ENCODE peak calls at places on chromosomes 2 and 18, in seven cellular contexts. L is HCT116, C is H1, T is SK-N-SH, N is K562, M is HepG2, O is GM12878. Q is an unnamed sample.
A peak's percentile ranks its signal among the peaks of the same experiment; 100 is the strongest.

GRCh38 chr2:25323042-25323514 is 18.6 kb downstream of the DNMT3A start:
- DNase-seq in C (peak; percentile 85), L (no peak), M (no peak), N (peak; percentile 84), T (no peak), O (no peak), Q (no peak)

GRCh38 chr18:23380001-23380550 is 73.0 kb upstream of the RIOK3 start:
- DNase-seq in L (no peak), T (no peak), O (no peak), M (no peak), C (no peak), N (no peak), Q (no peak)

GRCh38 chr2:150585221-150585971 is 97.9 kb upstream of the RND3 start:
- DNase-seq in T (no peak), O (no peak), M (no peak), N (no peak), L (no peak), C (no peak), Q (no peak)

GRCh38 chr2:70962885-70963878 is 15.2 kb upstream of the ANKRD53 start:
- DNase-seq in C (no peak), M (no peak), T (peak; percentile 17), O (no peak), L (no peak), N (no peak), Q (no peak)

GRCh38 chr18:13252696-13253410 is 34.3 kb downstream of the LDLRAD4 start:
- DNase-seq in T (no peak), N (no peak), O (no peak), C (no peak), L (no peak), M (no peak), Q (no peak)

GRCh38 chr2:116719841-116720240 is 1094.7 kb upstream of the DDX18 start:
- DNase-seq in M (no peak), N (no peak), C (no peak), L (no peak), O (no peak), T (no peak), Q (peak; percentile 11)

GRCh38 chr2:207121784-207122183 is 44.0 kb downstream of the KLF7 start:
- DNase-seq in L (peak; percentile 56), T (no peak), O (no peak), N (no peak), C (no peak), M (no peak), Q (no peak)

GRCh38 chr2:84906108-84906899 is 848 bp downstream of the TMSB10 start:
- DNase-seq in T (peak; percentile 65), M (no peak), L (no peak), C (no peak), N (peak; percentile 43), O (no peak), Q (no peak)

GRCh38 chr18:46439037-46439436 is 218.0 kb downstream of the LOXHD1 start:
- DNase-seq in O (no peak), M (no peak), N (no peak), T (no peak), L (no peak), C (no peak), Q (no peak)

GRCh38 chr18:67919316-67919715 is 402.8 kb upstream of the DSEL start:
- DNase-seq in M (no peak), T (no peak), O (no peak), L (no peak), C (no peak), N (no peak), Q (no peak)

GRCh38 chr2:197873293-197873701 is 68.9 kb downstream of the PLCL1 start:
- DNase-seq in N (no peak), T (no peak), M (no peak), C (no peak), L (no peak), O (no peak), Q (no peak)

GRCh38 chr2:120293123-120293990 is 40.7 kb downstream of the RALB start:
- DNase-seq in N (no peak), L (no peak), O (no peak), T (no peak), M (no peak), C (no peak), Q (no peak)

GRCh38 chr2:23381084-23381483 is 3.9 kb upstream of the KLHL29 start:
- DNase-seq in C (no peak), O (peak; percentile 44), N (no peak), M (peak; percentile 18), L (peak; percentile 89), T (no peak), Q (peak; percentile 73)

GRCh38 chr2:214492152-214492551 is 81.3 kb downstream of the VWC2L start:
- DNase-seq in O (peak; percentile 9), C (no peak), T (no peak), N (no peak), M (no peak), L (no peak), Q (no peak)

GRCh38 chr2:182717451-182718215 is 1.6 kb downstream of the DNAJC10 start:
- DNase-seq in M (no peak), N (no peak), T (no peak), L (no peak), O (no peak), C (no peak), Q (no peak)

GRCh38 chr2:188949046-188949818 is 24.9 kb upstream of the COL3A1 start:
- DNase-seq in N (no peak), L (no peak), M (no peak), C (no peak), O (no peak), T (no peak), Q (no peak)

GRCh38 chr2:33521791-33522281 is 45.4 kb downstream of the RASGRP3 start:
- DNase-seq in C (no peak), M (no peak), N (no peak), O (no peak), L (no peak), T (no peak), Q (peak; percentile 3)

GRCh38 chr18:10330428-10330827 is 124.0 kb upstream of the APCDD1 start:
- DNase-seq in M (no peak), L (no peak), N (no peak), C (no peak), O (no peak), T (no peak), Q (no peak)

GRCh38 chr2:119240311-119241204 is 16.9 kb downstream of the STEAP3 start:
- DNase-seq in O (no peak), T (peak; percentile 65), L (peak; percentile 50), C (no peak), M (peak; percentile 33), N (no peak), Q (no peak)

GRCh38 chr18:22345733-22346132 is 72.0 kb downstream of the CTAGE1 start:
- DNase-seq in L (no peak), O (no peak), C (no peak), T (no peak), M (no peak), N (no peak), Q (no peak)

GRCh38 chr18:24987271-24987932 is 364.6 kb downstream of the ZNF521 start:
- DNase-seq in O (no peak), T (peak; percentile 6), N (no peak), C (no peak), M (no peak), L (no peak), Q (no peak)

GRCh38 chr2:152005612-152006011 is 93.2 kb downstream of the CACNB4 start:
- DNase-seq in N (no peak), C (no peak), M (no peak), L (no peak), O (no peak), T (no peak), Q (no peak)

GRCh38 chr18:58862851-58863538 is 1.7 kb upstream of the ZNF532 start:
- DNase-seq in C (peak; percentile 64), O (no peak), L (peak; percentile 6), N (no peak), M (no peak), T (peak; percentile 80), Q (peak; percentile 35)

GRCh38 chr18:46332956-46333355 is 228.8 kb downstream of the HAUS1 start:
- DNase-seq in C (peak; percentile 54), O (no peak), L (no peak), N (no peak), T (peak; percentile 41), M (no peak), Q (peak; percentile 24)

GRCh38 chr2:106078091-106078490 is 116.0 kb downstream of the UXS1 start:
- DNase-seq in M (no peak), L (no peak), T (no peak), C (no peak), N (no peak), O (no peak), Q (no peak)

GRCh38 chr2:237894986-237895543 is 35.6 kb downstream of the RAMP1 start:
- DNase-seq in M (no peak), O (no peak), T (no peak), N (no peak), C (no peak), L (no peak), Q (no peak)

GRCh38 chr2:102771114-102771513 is 9.3 kb downstream of the TMEM182 start:
- DNase-seq in L (no peak), C (no peak), T (no peak), M (no peak), N (no peak), O (no peak), Q (no peak)

DNA sequence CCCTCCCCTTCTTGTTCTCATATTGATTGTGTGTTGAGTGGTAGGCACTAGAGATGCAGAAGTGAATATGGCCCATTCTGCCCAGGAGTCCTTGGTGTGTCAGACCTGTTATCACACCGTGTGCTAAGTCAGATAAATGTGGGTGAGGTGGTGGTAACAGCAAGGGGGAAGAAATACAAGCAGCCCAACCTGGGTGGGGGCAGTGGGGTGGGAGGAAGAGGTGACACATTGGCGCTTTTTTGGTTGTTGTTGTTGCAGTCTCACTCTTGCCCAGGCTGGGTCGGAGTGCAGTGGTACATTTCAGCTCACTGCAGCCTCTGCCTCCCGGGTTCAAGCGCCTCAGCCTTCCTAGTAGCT is 12.8 kb downstream of the B3GNT2 start:
- DNase-seq in O (no peak), T (no peak), N (no peak), C (no peak), L (no peak), M (no peak), Q (no peak)
- TF ChIP-seq JUND in O (no peak), T (no peak), N (peak; percentile 27), C (no peak), L (no peak), M (no peak), Q (no peak)

DNA sequence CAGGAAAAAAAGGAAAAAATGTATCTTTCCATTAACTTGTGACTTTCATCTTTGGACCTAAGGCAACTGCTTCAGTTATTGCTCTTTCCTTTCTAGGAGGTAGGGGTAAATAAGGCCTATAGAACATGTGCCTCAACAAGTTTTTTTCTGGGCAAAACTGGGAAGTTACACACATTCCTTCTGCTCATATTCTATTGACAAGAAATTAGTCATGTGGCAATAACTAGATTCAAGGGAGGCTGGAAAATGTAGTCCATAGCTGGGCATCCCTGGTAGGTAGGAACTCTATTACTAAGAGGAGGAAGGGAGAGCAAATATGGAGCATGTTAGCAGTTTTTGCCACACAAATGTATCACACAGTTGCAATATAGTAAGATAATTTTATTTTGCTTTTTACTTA is 37.7 kb upstream of the NEMP2 start:
- DNase-seq in N (no peak), M (no peak), L (no peak), T (no peak), O (no peak), C (no peak), Q (no peak)
- TF ChIP-seq JUND in N (no peak), M (no peak), L (no peak), T (no peak), O (no peak), C (no peak), Q (no peak)

GRCh38 chr18:80233201-80233835 is 14.0 kb downstream of the PARD6G start:
- DNase-seq in T (no peak), O (no peak), N (no peak), M (no peak), C (peak; percentile 33), L (no peak), Q (no peak)
- TF ChIP-seq JUND in T (no peak), O (no peak), N (no peak), M (no peak), C (no peak), L (no peak), Q (no peak)

GRCh38 chr2:109447251-109447661 is 166.5 kb downstream of the SEPTIN10 start:
- DNase-seq in N (no peak), M (no peak), T (peak; percentile 85), O (no peak), L (no peak), C (no peak), Q (no peak)
- TF ChIP-seq JUND in N (no peak), M (no peak), T (no peak), O (no peak), L (no peak), C (no peak), Q (no peak)